ENCODE peak calls at places on chromosomes 7 and 10, in ten cellular contexts. P is brain microvascular endothelial cell, Y is pancreas, C is dorsolateral prefrontal cortex, B is lower leg skin, N is SJSA1, W is SK-N-SH, H is AG04450, M is PC-9, Z is psoas muscle. I is an unnamed sample.

GRCh38 chr7:95605275-95605674 is 9.0 kb upstream of the PDK4 start:
- DNase-seq in Y (no peak), P (no peak), H (no peak), B (peak), W (no peak), C (no peak), Z (no peak), N (no peak), M (no peak), I (no peak)

GRCh38 chr10:36531621-36532020 is 593.8 kb upstream of the ANKRD30A start:
- DNase-seq in M (no peak), H (no peak), C (no peak), N (no peak), W (no peak), Z (no peak), B (no peak), P (no peak), Y (no peak), I (no peak)

GRCh38 chr10:36324831-36325230 is 682.7 kb upstream of the FZD8 start:
- DNase-seq in N (no peak), Z (no peak), M (no peak), B (no peak), W (no peak), C (no peak), H (no peak), Y (no peak), P (no peak), I (no peak)

GRCh38 chr10:30832727-30833624 is 198.7 kb downstream of the ZNF438 start:
- DNase-seq in H (no peak), P (no peak), W (no peak), N (no peak), B (peak), Z (no peak), C (no peak), M (no peak), Y (no peak), I (no peak)

GRCh38 chr7:16278167-16278787 is 143.1 kb downstream of the CRPPA start:
- DNase-seq in Y (no peak), H (no peak), C (no peak), Z (no peak), M (no peak), P (no peak), W (no peak), N (no peak), B (no peak), I (no peak)

GRCh38 chr10:110445871-110446270 is 51.8 kb upstream of the DUSP5 start:
- DNase-seq in H (no peak), M (no peak), C (no peak), N (no peak), Y (no peak), W (no peak), B (peak), Z (no peak), P (no peak), I (no peak)

GRCh38 chr7:22696672-22697071 is 30.3 kb upstream of the IL6 start:
- DNase-seq in M (peak), W (no peak), Z (no peak), B (no peak), P (peak), C (no peak), Y (no peak), H (no peak), N (no peak), I (peak)

GRCh38 chr10:50972591-50972990 is 87.2 kb upstream of the A1CF start:
- DNase-seq in P (no peak), C (no peak), H (no peak), B (no peak), Y (peak), N (no peak), M (no peak), W (no peak), Z (no peak), I (no peak)

GRCh38 chr7:14125998-14126397 is 136.5 kb upstream of the ETV1 start:
- DNase-seq in W (no peak), N (no peak), M (no peak), H (no peak), Y (no peak), C (no peak), P (peak), Z (no peak), B (no peak), I (no peak)

GRCh38 chr10:100184426-100185219 is 1.2 kb downstream of the ERLIN1 start:
- DNase-seq in M (no peak), P (no peak), W (peak), N (no peak), C (no peak), Y (no peak), H (no peak), B (no peak), Z (no peak), I (peak)

GRCh38 chr10:95350212-95350829 is 59.5 kb upstream of the PDLIM1 start:
- DNase-seq in B (no peak), N (no peak), Y (peak), H (no peak), P (no peak), W (no peak), M (peak), C (no peak), Z (no peak), I (no peak)

GRCh38 chr7:74185016-74185415 is 10.9 kb downstream of the EIF4H start:
- DNase-seq in B (no peak), Y (no peak), M (no peak), Z (no peak), H (no peak), C (no peak), N (no peak), W (no peak), P (no peak), I (no peak)

GRCh38 chr7:138460176-138460648 is at the start of gene TRIM24:
- DNase-seq in H (no peak), B (peak), M (no peak), C (no peak), W (peak), Z (peak), N (no peak), Y (peak), P (no peak), I (no peak)

GRCh38 chr7:102974366-102975236 is 61.8 kb downstream of the LRRC17 start:
- DNase-seq in P (no peak), H (no peak), W (no peak), C (no peak), Y (no peak), N (no peak), B (no peak), M (no peak), Z (no peak), I (peak)

GRCh38 chr7:159218216-159219006 is 73.7 kb upstream of the VIPR2 start:
- DNase-seq in W (no peak), C (no peak), H (no peak), Y (no peak), B (peak), N (no peak), M (peak), P (no peak), Z (no peak), I (no peak)

GRCh38 chr10:2232479-2232878 is 495.2 kb upstream of the ADARB2 start:
- DNase-seq in P (no peak), M (no peak), W (no peak), C (no peak), Z (no peak), N (no peak), Y (no peak), B (no peak), H (no peak), I (no peak)

GRCh38 chr10:33257439-33257838 is 77.0 kb downstream of the NRP1 start:
- DNase-seq in H (no peak), P (no peak), Z (no peak), M (no peak), Y (no peak), N (no peak), B (no peak), C (no peak), W (no peak), I (no peak)

GRCh38 chr7:129055861-129056464 is 1.1 kb upstream of the TNPO3 start:
- DNase-seq in Z (no peak), P (no peak), M (no peak), C (no peak), N (no peak), H (no peak), Y (no peak), B (no peak), W (no peak), I (no peak)

GRCh38 chr10:22339761-22340361 is 5.4 kb upstream of the SPAG6 start:
- DNase-seq in C (no peak), Z (no peak), Y (no peak), P (no peak), M (peak), W (peak), B (no peak), H (no peak), N (no peak), I (no peak)

GRCh38 chr7:47546728-47547494 is 35.0 kb downstream of the TNS3 start:
- DNase-seq in P (no peak), W (no peak), Y (no peak), B (no peak), C (no peak), H (no peak), M (no peak), N (no peak), Z (no peak), I (no peak)

GRCh38 chr10:62373995-62374861 is at the start of gene ZNF365:
- DNase-seq in Z (peak), P (peak), N (peak), B (no peak), W (peak), H (no peak), Y (no peak), M (no peak), C (peak), I (peak)

GRCh38 chr10:77204171-77204570 is 433.4 kb downstream of the KCNMA1 start:
- DNase-seq in Z (no peak), W (no peak), B (no peak), N (no peak), C (no peak), Y (no peak), M (no peak), P (no peak), H (no peak), I (no peak)

GRCh38 chr10:51700228-51700835 is 937 bp upstream of the CSTF2T start:
- DNase-seq in C (no peak), N (no peak), W (no peak), H (no peak), M (no peak), Z (no peak), B (no peak), P (peak), Y (peak), I (no peak)

GRCh38 chr7:75819711-75820110 is 6.1 kb upstream of the CCL24 start:
- DNase-seq in Y (no peak), Z (no peak), C (no peak), B (no peak), P (no peak), N (no peak), W (no peak), H (no peak), M (no peak), I (no peak)

DNA sequence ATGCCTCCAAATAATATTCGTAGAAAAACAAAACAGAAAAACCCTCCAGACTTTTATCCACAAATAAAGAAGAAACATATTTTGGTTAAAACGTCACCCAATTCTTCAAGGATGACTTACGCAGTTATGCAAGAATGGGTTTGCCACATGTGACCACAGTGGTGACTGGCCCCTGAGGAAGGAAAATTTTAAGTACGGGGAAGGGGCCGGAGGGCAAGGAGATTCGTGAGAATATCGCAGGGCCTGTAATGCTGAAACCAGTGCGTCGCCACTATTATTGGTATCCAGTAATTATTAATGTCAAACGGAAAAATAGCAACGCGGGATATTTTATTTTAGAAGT is 552 bp upstream of the MRPS24 start:
- DNase-seq in H (peak), P (peak), M (peak), C (no peak), Y (no peak), N (peak), Z (peak), B (peak), W (no peak), I (no peak)
- H3K4me3 ChIP-seq in H (peak), P (peak), M (peak), C (peak), Y (peak), N (peak), Z (peak), B (peak), W (peak), I (peak)

GRCh38 chr7:69739182-69739581 is 140.9 kb downstream of the AUTS2 start:
- DNase-seq in M (peak), Z (no peak), B (no peak), W (no peak), Y (no peak), C (no peak), H (no peak), N (no peak), P (no peak), I (peak)
- H3K4me3 ChIP-seq in M (no peak), Z (no peak), B (no peak), W (no peak), Y (no peak), C (no peak), H (no peak), N (no peak), P (no peak), I (peak)

GRCh38 chr10:122132882-122133634 is 138.0 kb upstream of the BTBD16 start:
- DNase-seq in N (no peak), C (no peak), W (no peak), H (no peak), B (peak), Z (no peak), Y (no peak), M (no peak), P (no peak), I (no peak)
- H3K4me3 ChIP-seq in N (no peak), C (no peak), W (no peak), H (no peak), B (no peak), Z (no peak), Y (no peak), M (no peak), P (no peak), I (no peak)

GRCh38 chr7:111937164-111937563 is 269.0 kb downstream of the DOCK4 start:
- DNase-seq in H (no peak), Z (no peak), P (no peak), Y (no peak), B (no peak), C (no peak), N (no peak), M (no peak), W (no peak), I (no peak)

DNA sequence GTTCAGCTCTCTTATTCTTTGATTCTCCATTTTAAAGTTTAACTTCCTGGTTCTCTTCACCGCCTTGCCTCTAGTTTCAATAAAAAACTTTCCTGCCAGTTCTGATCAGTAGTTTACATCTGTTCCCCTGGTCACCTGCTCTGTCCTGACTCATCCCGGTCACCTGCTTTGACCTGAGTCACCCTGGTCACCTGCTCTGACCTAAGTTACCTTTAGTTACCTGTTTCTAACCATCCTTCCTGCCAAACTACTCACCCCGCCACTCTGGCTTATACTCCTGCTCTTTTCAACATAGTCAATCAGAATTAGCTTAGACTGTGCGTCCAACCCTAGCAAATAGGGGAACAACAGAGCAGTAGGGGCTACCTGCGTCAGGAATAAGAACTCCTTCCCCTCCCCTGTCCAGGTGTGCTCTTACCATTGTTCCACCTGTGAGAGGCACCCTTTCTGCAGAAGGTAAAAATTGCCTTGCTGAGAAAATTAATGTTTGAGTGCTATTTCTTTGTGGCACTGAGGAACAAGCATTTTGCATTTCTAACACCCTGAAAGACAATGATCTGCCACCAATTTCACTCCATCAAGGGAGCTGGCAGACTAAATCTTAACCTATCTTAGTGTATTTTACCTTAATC is 263.6 kb downstream of the DOCK4 start:
- DNase-seq in Y (no peak), C (no peak), M (no peak), N (no peak), Z (no peak), W (no peak), H (no peak), B (no peak), P (no peak), I (no peak)
- H3K4me3 ChIP-seq in Y (no peak), C (no peak), M (no peak), N (no peak), Z (no peak), W (no peak), H (no peak), B (no peak), P (no peak), I (no peak)

DNA sequence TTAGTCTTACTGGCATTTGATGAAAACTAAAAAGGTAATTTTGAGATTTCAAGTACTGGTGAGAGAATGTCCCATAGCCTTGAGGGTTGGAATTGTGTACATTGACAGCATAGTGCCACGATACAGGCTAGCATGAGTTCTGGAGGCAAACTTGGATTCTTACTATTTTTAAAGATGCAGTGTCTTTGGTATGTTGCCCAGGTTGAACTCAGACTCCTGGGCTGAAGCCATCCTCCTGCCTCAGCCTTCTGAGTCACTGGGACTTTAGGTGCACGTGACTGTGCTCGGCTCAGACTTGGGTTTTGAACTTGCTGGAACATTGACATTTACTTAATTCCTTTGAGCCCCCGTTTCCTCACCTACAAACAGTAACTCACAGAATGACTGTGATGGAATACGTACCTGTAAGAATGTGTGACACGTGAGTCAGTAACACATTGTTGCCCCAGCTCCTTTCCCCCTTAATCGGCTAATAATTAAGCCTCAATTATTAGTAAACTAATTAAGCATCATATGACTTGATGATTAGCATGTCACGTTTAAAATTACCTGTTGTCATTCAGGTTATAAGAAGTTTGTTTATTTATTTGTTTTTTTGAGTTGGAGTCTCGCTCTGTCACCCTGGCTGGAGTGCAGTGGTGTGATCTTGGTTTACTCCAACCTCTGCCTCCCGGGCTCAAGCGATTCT is 10.6 kb downstream of the DNAJB6 start:
- DNase-seq in P (peak), M (no peak), H (peak), N (no peak), Y (no peak), C (no peak), W (no peak), B (peak), Z (peak), I (no peak)
- H3K4me3 ChIP-seq in P (no peak), M (no peak), H (no peak), N (no peak), Y (no peak), C (no peak), W (no peak), B (no peak), Z (peak), I (no peak)

GRCh38 chr7:64947252-64948000 is 43.4 kb downstream of the ZNF117 start:
- DNase-seq in M (no peak), C (no peak), Y (no peak), H (no peak), W (peak), P (no peak), Z (no peak), B (peak), N (peak), I (no peak)
- H3K4me3 ChIP-seq in M (no peak), C (peak), Y (peak), H (no peak), W (peak), P (peak), Z (peak), B (peak), N (no peak), I (no peak)

DNA sequence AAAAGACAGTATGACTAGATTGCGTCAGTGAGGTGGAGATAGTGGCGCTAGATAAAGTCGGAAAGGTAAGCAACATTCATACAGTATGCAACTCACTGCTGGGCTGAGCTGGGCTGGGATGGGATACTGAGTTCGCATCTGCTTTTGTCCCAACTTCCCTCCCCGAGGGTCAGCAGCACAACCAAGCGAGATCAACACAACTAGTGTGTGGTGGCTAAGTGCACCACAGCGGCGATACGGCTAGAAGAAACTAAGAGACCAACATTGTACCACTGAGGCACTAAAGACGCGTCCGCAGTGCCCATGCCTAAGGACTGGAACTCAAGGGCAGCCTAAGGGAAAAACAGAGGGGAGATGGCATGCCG is 467 bp downstream of the EXOSC1 start:
- DNase-seq in C (no peak), N (no peak), M (no peak), P (no peak), H (no peak), W (no peak), Y (no peak), Z (no peak), B (no peak), I (no peak)
- H3K4me3 ChIP-seq in C (peak), N (peak), M (peak), P (peak), H (peak), W (peak), Y (peak), Z (peak), B (peak), I (peak)

GRCh38 chr7:157339777-157340677 is 3.2 kb downstream of the DNAJB6 start:
- DNase-seq in C (peak), H (no peak), N (peak), B (peak), P (peak), Z (peak), W (peak), M (peak), Y (peak), I (peak)
- H3K4me3 ChIP-seq in C (peak), H (peak), N (no peak), B (no peak), P (peak), Z (peak), W (peak), M (no peak), Y (no peak), I (peak)

I was measured in GM12865.